ENCODE peak calls at places on chromosome X, in eight cellular contexts. V, F, A, Q, H, L, N and S are unnamed samples.

GRCh38 chrX:72051589-72051988 is 80.1 kb downstream of the RTL5 start:
- DNase-seq in Q (no peak), H (no peak), A (no peak), F (no peak), N (no peak), V (no peak), L (no peak), S (no peak)

GRCh38 chrX:308821-309520 is 9.6 kb downstream of the GTPBP6 start:
- DNase-seq in Q (no peak), N (no peak), F (no peak), V (no peak), A (no peak), L (no peak), H (peak; percentile 39), S (no peak)

GRCh38 chrX:133726211-133726630 is 259.2 kb downstream of the GPC3 start:
- DNase-seq in H (no peak), Q (no peak), A (no peak), F (no peak), L (no peak), V (no peak), N (peak; percentile 82), S (peak; percentile 45)

GRCh38 chrX:149799095-149799721 is 17.5 kb downstream of the MAGEA9 start:
- DNase-seq in N (no peak), V (no peak), Q (peak; percentile 20), A (no peak), L (no peak), F (no peak), H (no peak), S (no peak)

GRCh38 chrX:18875256-18875878 is 108.5 kb downstream of the PHKA2 start:
- DNase-seq in Q (no peak), V (no peak), F (no peak), H (no peak), N (no peak), A (no peak), L (peak; percentile 58), S (no peak)

GRCh38 chrX:108091878-108092291 is 307 bp downstream of the ATG4A start:
- DNase-seq in N (no peak), H (no peak), A (no peak), F (no peak), V (no peak), Q (no peak), L (no peak), S (no peak)

GRCh38 chrX:49282647-49283011 is 13.0 kb downstream of the PPP1R3F start:
- DNase-seq in N (peak; percentile 5), F (no peak), L (peak; percentile 10), H (peak; percentile 48), V (no peak), A (no peak), Q (no peak), S (no peak)

GRCh38 chrX:17242470-17242869 is 132.5 kb upstream of the NHS start:
- DNase-seq in A (peak; percentile 3), H (peak; percentile 69), L (peak; percentile 66), F (peak; percentile 50), N (peak; percentile 28), V (peak; percentile 11), Q (peak; percentile 48), S (peak; percentile 3)

GRCh38 chrX:69025802-69026301 is 139.4 kb downstream of the PJA1 start:
- DNase-seq in H (no peak), F (no peak), A (no peak), L (no peak), V (no peak), Q (no peak), N (peak; percentile 80), S (no peak)

GRCh38 chrX:134148293-134148692 is 88.7 kb upstream of the CCDC160 start:
- DNase-seq in H (no peak), N (no peak), V (no peak), Q (no peak), A (no peak), L (no peak), F (no peak), S (no peak)